ENCODE peak calls at places on chromosomes 5 and 9, in ten cellular contexts. One of them, this sample, is unnamed.

GRCh38 chr5:13866792-13867191 is 77.7 kb downstream of the DNAH5 start:
- DNase-seq in OCI-LY7: peak; percentile 14
- DNase-seq in WERI-Rb-1: peak; percentile 55
- DNase-seq in body of pancreas: peak; percentile 28
- DNase-seq in heart left ventricle: no peak
- DNase-seq in hepatocyte: peak; percentile 68
- DNase-seq in Panc1: no peak
- DNase-seq in CD8-positive, alpha-beta T cell: no peak
- DNase-seq in Peyer's patch: no peak
- DNase-seq in GM12878: no peak
- DNase-seq in this sample: no peak

GRCh38 chr9:72102520-72102919 is 42.1 kb upstream of the C9orf57 start:
- DNase-seq in WERI-Rb-1: no peak
- DNase-seq in Panc1: no peak
- DNase-seq in heart left ventricle: no peak
- DNase-seq in CD8-positive, alpha-beta T cell: no peak
- DNase-seq in hepatocyte: no peak
- DNase-seq in Peyer's patch: no peak
- DNase-seq in GM12878: no peak
- DNase-seq in OCI-LY7: no peak
- DNase-seq in body of pancreas: no peak
- DNase-seq in this sample: no peak

GRCh38 chr5:41621420-41621819 is 111.0 kb upstream of the PLCXD3 start:
- DNase-seq in body of pancreas: no peak
- DNase-seq in GM12878: no peak
- DNase-seq in Peyer's patch: no peak
- DNase-seq in Panc1: no peak
- DNase-seq in hepatocyte: no peak
- DNase-seq in WERI-Rb-1: no peak
- DNase-seq in heart left ventricle: no peak
- DNase-seq in CD8-positive, alpha-beta T cell: no peak
- DNase-seq in OCI-LY7: no peak
- DNase-seq in this sample: no peak

GRCh38 chr5:8553364-8553763 is 684.4 kb downstream of the MTRR start:
- DNase-seq in heart left ventricle: no peak
- DNase-seq in body of pancreas: no peak
- DNase-seq in Peyer's patch: no peak
- DNase-seq in GM12878: no peak
- DNase-seq in Panc1: no peak
- DNase-seq in CD8-positive, alpha-beta T cell: no peak
- DNase-seq in WERI-Rb-1: no peak
- DNase-seq in OCI-LY7: no peak
- DNase-seq in hepatocyte: no peak
- DNase-seq in this sample: no peak

GRCh38 chr5:94402096-94402495 is 216.3 kb downstream of the KIAA0825 start:
- DNase-seq in OCI-LY7: no peak
- DNase-seq in hepatocyte: no peak
- DNase-seq in Peyer's patch: no peak
- DNase-seq in body of pancreas: no peak
- DNase-seq in GM12878: no peak
- DNase-seq in heart left ventricle: no peak
- DNase-seq in Panc1: no peak
- DNase-seq in CD8-positive, alpha-beta T cell: no peak
- DNase-seq in WERI-Rb-1: no peak
- DNase-seq in this sample: no peak

GRCh38 chr9:105355810-105356209 is 92.0 kb upstream of the FSD1L start:
- DNase-seq in WERI-Rb-1: no peak
- DNase-seq in body of pancreas: no peak
- DNase-seq in Peyer's patch: no peak
- DNase-seq in GM12878: peak; percentile 5
- DNase-seq in Panc1: no peak
- DNase-seq in OCI-LY7: peak; percentile 22
- DNase-seq in CD8-positive, alpha-beta T cell: no peak
- DNase-seq in hepatocyte: no peak
- DNase-seq in heart left ventricle: no peak
- DNase-seq in this sample: peak; percentile 31

GRCh38 chr5:16806691-16807433 is 129.2 kb downstream of the MYO10 start:
- DNase-seq in WERI-Rb-1: peak; percentile 88
- DNase-seq in CD8-positive, alpha-beta T cell: no peak
- DNase-seq in heart left ventricle: no peak
- DNase-seq in GM12878: no peak
- DNase-seq in body of pancreas: no peak
- DNase-seq in OCI-LY7: no peak
- DNase-seq in Peyer's patch: no peak
- DNase-seq in Panc1: no peak
- DNase-seq in hepatocyte: no peak
- DNase-seq in this sample: no peak

GRCh38 chr5:72467987-72468386 is 39.2 kb downstream of the ZNF366 start:
- DNase-seq in OCI-LY7: no peak
- DNase-seq in Panc1: no peak
- DNase-seq in hepatocyte: no peak
- DNase-seq in WERI-Rb-1: no peak
- DNase-seq in heart left ventricle: no peak
- DNase-seq in GM12878: no peak
- DNase-seq in Peyer's patch: no peak
- DNase-seq in CD8-positive, alpha-beta T cell: no peak
- DNase-seq in body of pancreas: no peak
- DNase-seq in this sample: no peak

GRCh38 chr5:173293817-173294672 is 34.2 kb downstream of the STC2 start:
- DNase-seq in body of pancreas: peak; percentile 81
- DNase-seq in heart left ventricle: peak; percentile 72
- DNase-seq in CD8-positive, alpha-beta T cell: peak; percentile 78
- DNase-seq in Panc1: no peak
- DNase-seq in WERI-Rb-1: peak; percentile 79
- DNase-seq in hepatocyte: peak; percentile 88
- DNase-seq in OCI-LY7: peak; percentile 75
- DNase-seq in Peyer's patch: peak; percentile 83
- DNase-seq in GM12878: peak; percentile 35
- DNase-seq in this sample: peak; percentile 60

GRCh38 chr5:132759114-132760042 is 12.2 kb downstream of the CCNI2 start:
- DNase-seq in Panc1: no peak
- DNase-seq in heart left ventricle: no peak
- DNase-seq in GM12878: no peak
- DNase-seq in body of pancreas: no peak
- DNase-seq in CD8-positive, alpha-beta T cell: no peak
- DNase-seq in Peyer's patch: peak; percentile 19
- DNase-seq in OCI-LY7: no peak
- DNase-seq in hepatocyte: no peak
- DNase-seq in WERI-Rb-1: no peak
- DNase-seq in this sample: no peak

GRCh38 chr9:4986291-4986690 is 1.2 kb downstream of the JAK2 start:
- DNase-seq in heart left ventricle: no peak
- DNase-seq in Peyer's patch: no peak
- DNase-seq in CD8-positive, alpha-beta T cell: no peak
- DNase-seq in Panc1: no peak
- DNase-seq in body of pancreas: no peak
- DNase-seq in hepatocyte: no peak
- DNase-seq in GM12878: no peak
- DNase-seq in OCI-LY7: peak; percentile 11
- DNase-seq in WERI-Rb-1: no peak
- DNase-seq in this sample: no peak

GRCh38 chr5:24899180-24899579 is 254.4 kb upstream of the CDH10 start:
- DNase-seq in Panc1: no peak
- DNase-seq in body of pancreas: no peak
- DNase-seq in GM12878: no peak
- DNase-seq in Peyer's patch: no peak
- DNase-seq in CD8-positive, alpha-beta T cell: no peak
- DNase-seq in WERI-Rb-1: no peak
- DNase-seq in hepatocyte: no peak
- DNase-seq in heart left ventricle: no peak
- DNase-seq in OCI-LY7: no peak
- DNase-seq in this sample: no peak

GRCh38 chr9:68822596-68823165 is 117.6 kb downstream of the PIP5K1B start:
- DNase-seq in OCI-LY7: no peak
- DNase-seq in GM12878: no peak
- DNase-seq in Panc1: no peak
- DNase-seq in Peyer's patch: no peak
- DNase-seq in CD8-positive, alpha-beta T cell: no peak
- DNase-seq in heart left ventricle: peak; percentile 65
- DNase-seq in hepatocyte: peak; percentile 8
- DNase-seq in WERI-Rb-1: no peak
- DNase-seq in body of pancreas: peak; percentile 86
- DNase-seq in this sample: no peak

GRCh38 chr5:157447246-157447645 is 12.8 kb upstream of the NIPAL4 start:
- DNase-seq in WERI-Rb-1: no peak
- DNase-seq in GM12878: no peak
- DNase-seq in OCI-LY7: no peak
- DNase-seq in heart left ventricle: no peak
- DNase-seq in body of pancreas: peak; percentile 52
- DNase-seq in Panc1: no peak
- DNase-seq in hepatocyte: peak; percentile 55
- DNase-seq in Peyer's patch: no peak
- DNase-seq in CD8-positive, alpha-beta T cell: no peak
- DNase-seq in this sample: no peak

GRCh38 chr5:74974451-74975089 is 77.8 kb downstream of the GCNT4 start:
- DNase-seq in hepatocyte: no peak
- DNase-seq in heart left ventricle: no peak
- DNase-seq in CD8-positive, alpha-beta T cell: peak; percentile 55
- DNase-seq in OCI-LY7: no peak
- DNase-seq in body of pancreas: no peak
- DNase-seq in WERI-Rb-1: no peak
- DNase-seq in Peyer's patch: no peak
- DNase-seq in Panc1: no peak
- DNase-seq in GM12878: no peak
- DNase-seq in this sample: peak; percentile 45
- H3K27ac ChIP-seq in hepatocyte: no peak overlapping the region
- H3K27ac ChIP-seq in heart left ventricle: no peak overlapping the region
- H3K27ac ChIP-seq in CD8-positive, alpha-beta T cell: no peak overlapping the region
- H3K27ac ChIP-seq in OCI-LY7: no peak overlapping the region
- H3K27ac ChIP-seq in body of pancreas: no peak overlapping the region
- H3K27ac ChIP-seq in WERI-Rb-1: no peak overlapping the region
- H3K27ac ChIP-seq in Peyer's patch: no peak overlapping the region
- H3K27ac ChIP-seq in Panc1: no peak overlapping the region
- H3K27ac ChIP-seq in GM12878: no peak overlapping the region
- H3K27ac ChIP-seq in this sample: no peak overlapping the region

GRCh38 chr9:93185261-93186150 is 1.6 kb downstream of the WNK2 start:
- DNase-seq in WERI-Rb-1: no peak
- DNase-seq in Peyer's patch: no peak
- DNase-seq in Panc1: no peak
- DNase-seq in hepatocyte: no peak
- DNase-seq in body of pancreas: peak; percentile 37
- DNase-seq in GM12878: no peak
- DNase-seq in OCI-LY7: no peak
- DNase-seq in CD8-positive, alpha-beta T cell: no peak
- DNase-seq in heart left ventricle: no peak
- DNase-seq in this sample: no peak
- H3K27ac ChIP-seq in WERI-Rb-1: no peak overlapping the region
- H3K27ac ChIP-seq in Peyer's patch: no peak overlapping the region
- H3K27ac ChIP-seq in Panc1: no peak overlapping the region
- H3K27ac ChIP-seq in hepatocyte: no peak overlapping the region
- H3K27ac ChIP-seq in body of pancreas: peak overlapping the region; percentile 54
- H3K27ac ChIP-seq in GM12878: no peak overlapping the region
- H3K27ac ChIP-seq in OCI-LY7: no peak overlapping the region
- H3K27ac ChIP-seq in CD8-positive, alpha-beta T cell: no peak overlapping the region
- H3K27ac ChIP-seq in heart left ventricle: peak overlapping the region; percentile 83
- H3K27ac ChIP-seq in this sample: no peak overlapping the region

GRCh38 chr9:98980291-98980690 is 36.6 kb downstream of the COL15A1 start:
- DNase-seq in WERI-Rb-1: no peak
- DNase-seq in GM12878: no peak
- DNase-seq in hepatocyte: no peak
- DNase-seq in OCI-LY7: no peak
- DNase-seq in Peyer's patch: no peak
- DNase-seq in CD8-positive, alpha-beta T cell: no peak
- DNase-seq in body of pancreas: no peak
- DNase-seq in Panc1: no peak
- DNase-seq in heart left ventricle: no peak
- DNase-seq in this sample: no peak
- H3K27ac ChIP-seq in WERI-Rb-1: no peak overlapping the region
- H3K27ac ChIP-seq in GM12878: no peak overlapping the region
- H3K27ac ChIP-seq in hepatocyte: no peak overlapping the region
- H3K27ac ChIP-seq in OCI-LY7: no peak overlapping the region
- H3K27ac ChIP-seq in Peyer's patch: no peak overlapping the region
- H3K27ac ChIP-seq in CD8-positive, alpha-beta T cell: no peak overlapping the region
- H3K27ac ChIP-seq in body of pancreas: no peak overlapping the region
- H3K27ac ChIP-seq in Panc1: no peak overlapping the region
- H3K27ac ChIP-seq in heart left ventricle: no peak overlapping the region
- H3K27ac ChIP-seq in this sample: no peak overlapping the region

GRCh38 chr9:133421615-133422542 is at the start of gene ADAMTS13:
- DNase-seq in CD8-positive, alpha-beta T cell: no peak
- DNase-seq in GM12878: peak; percentile 72
- DNase-seq in body of pancreas: no peak
- DNase-seq in OCI-LY7: peak; percentile 59
- DNase-seq in heart left ventricle: no peak
- DNase-seq in hepatocyte: no peak
- DNase-seq in Panc1: no peak
- DNase-seq in WERI-Rb-1: peak; percentile 53
- DNase-seq in Peyer's patch: no peak
- DNase-seq in this sample: no peak
- H3K27ac ChIP-seq in CD8-positive, alpha-beta T cell: no peak within 1 kb of the TSS
- H3K27ac ChIP-seq in GM12878: peak within 1 kb of the TSS; percentile 90
- H3K27ac ChIP-seq in body of pancreas: no peak within 1 kb of the TSS
- H3K27ac ChIP-seq in OCI-LY7: peak within 1 kb of the TSS; percentile 62
- H3K27ac ChIP-seq in heart left ventricle: no peak within 1 kb of the TSS
- H3K27ac ChIP-seq in hepatocyte: no peak within 1 kb of the TSS
- H3K27ac ChIP-seq in Panc1: no peak within 1 kb of the TSS
- H3K27ac ChIP-seq in WERI-Rb-1: no peak within 1 kb of the TSS
- H3K27ac ChIP-seq in Peyer's patch: no peak within 1 kb of the TSS
- H3K27ac ChIP-seq in this sample: no peak within 1 kb of the TSS

DNA sequence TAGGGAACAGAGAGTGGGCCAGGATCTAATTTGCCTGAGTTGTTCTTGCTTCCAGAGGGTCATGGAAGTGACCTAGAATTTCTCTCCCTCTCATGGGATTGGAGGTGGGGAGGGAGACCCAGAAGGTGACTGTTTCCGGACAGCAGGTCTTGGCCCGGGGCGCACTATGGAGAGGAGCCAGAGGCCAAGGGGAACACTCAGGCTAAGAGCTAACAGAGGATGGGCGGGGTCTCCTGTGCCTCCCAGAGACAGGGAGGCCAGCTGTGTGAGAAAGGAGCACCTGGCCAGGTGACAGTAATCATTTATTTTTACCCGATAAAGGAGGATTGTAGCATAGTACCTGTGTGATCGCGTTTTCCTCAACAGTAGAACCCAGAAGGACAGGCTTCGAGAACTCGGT is 50.9 kb upstream of the ANKH start:
- DNase-seq in Panc1: no peak
- DNase-seq in heart left ventricle: no peak
- DNase-seq in WERI-Rb-1: no peak
- DNase-seq in CD8-positive, alpha-beta T cell: no peak
- DNase-seq in hepatocyte: no peak
- DNase-seq in body of pancreas: peak; percentile 84
- DNase-seq in OCI-LY7: no peak
- DNase-seq in GM12878: no peak
- DNase-seq in Peyer's patch: no peak
- DNase-seq in this sample: no peak
- H3K27ac ChIP-seq in Panc1: no peak overlapping the region
- H3K27ac ChIP-seq in heart left ventricle: no peak overlapping the region
- H3K27ac ChIP-seq in WERI-Rb-1: no peak overlapping the region
- H3K27ac ChIP-seq in CD8-positive, alpha-beta T cell: no peak overlapping the region
- H3K27ac ChIP-seq in hepatocyte: no peak overlapping the region
- H3K27ac ChIP-seq in body of pancreas: no peak overlapping the region
- H3K27ac ChIP-seq in OCI-LY7: no peak overlapping the region
- H3K27ac ChIP-seq in GM12878: no peak overlapping the region
- H3K27ac ChIP-seq in Peyer's patch: no peak overlapping the region
- H3K27ac ChIP-seq in this sample: no peak overlapping the region